ENCODE peak calls at places on chromosomes 2 and 18, in nine cellular contexts. Y is GM23248, W is OCI-LY7, A is PC-9, N is SK-N-SH, P is GM23338, D is hepatocyte, J is MM.1S, T is HCT116. F is an unnamed sample.
A peak's percentile ranks its signal among the peaks of the same experiment; 100 is the strongest.

GRCh38 chr2:215652432-215652831 is 216.6 kb upstream of the FN1 start:
- DNase-seq in Y (peak; percentile 85), W (no peak), A (no peak), N (no peak), P (no peak), D (no peak), J (no peak), T (no peak), F (no peak)

GRCh38 chr2:36277146-36277808 is 78.3 kb upstream of the CRIM1 start:
- DNase-seq in Y (peak; percentile 85), W (no peak), A (peak; percentile 88), N (no peak), P (no peak), D (no peak), J (no peak), T (peak; percentile 12), F (peak; percentile 90)

GRCh38 chr18:36441872-36442271 is 144.4 kb downstream of the FHOD3 start:
- DNase-seq in Y (peak; percentile 79), W (no peak), A (peak; percentile 34), N (no peak), P (no peak), D (no peak), J (no peak), T (no peak), F (peak; percentile 12)

GRCh38 chr18:39345321-39345720 is 1779.7 kb upstream of the CELF4 start:
- DNase-seq in Y (no peak), W (no peak), A (no peak), N (no peak), P (no peak), D (no peak), J (no peak), T (no peak), F (no peak)

GRCh38 chr2:170554278-170554955 is 160.7 kb upstream of the SP5 start:
- DNase-seq in Y (peak; percentile 75), W (no peak), A (no peak), N (no peak), P (no peak), D (no peak), J (no peak), T (no peak), F (peak; percentile 83)

GRCh38 chr2:234406085-234406484 is 90.8 kb downstream of the ARL4C start:
- DNase-seq in Y (no peak), W (peak; percentile 33), A (no peak), N (no peak), P (no peak), D (no peak), J (no peak), T (no peak), F (peak; percentile 25)

GRCh38 chr2:119431155-119431975 is at the start of gene TMEM37:
- DNase-seq in Y (peak; percentile 74), W (peak; percentile 44), A (peak; percentile 63), N (peak; percentile 85), P (peak; percentile 92), D (peak; percentile 95), J (peak; percentile 67), T (peak; percentile 28), F (peak; percentile 50)

GRCh38 chr2:158589303-158589702 is 132.6 kb downstream of the PKP4 start:
- DNase-seq in Y (no peak), W (no peak), A (no peak), N (no peak), P (no peak), D (no peak), J (no peak), T (no peak), F (no peak)

GRCh38 chr2:57497489-57498096 is 549.0 kb upstream of the VRK2 start:
- DNase-seq in Y (peak; percentile 81), W (peak; percentile 45), A (no peak), N (peak; percentile 35), P (peak; percentile 82), D (peak; percentile 82), J (peak; percentile 57), T (peak; percentile 41), F (peak; percentile 73)

GRCh38 chr2:187658952-187659525 is 104.8 kb upstream of the TFPI start:
- DNase-seq in Y (peak; percentile 35), W (peak; percentile 1), A (no peak), N (peak; percentile 11), P (peak; percentile 80), D (peak; percentile 15), J (no peak), T (peak; percentile 21), F (peak; percentile 51)

GRCh38 chr18:69838620-69839411 is 108.9 kb downstream of the CD226 start:
- DNase-seq in Y (no peak), W (peak; percentile 16), A (peak; percentile 38), N (peak; percentile 29), P (peak; percentile 81), D (no peak), J (no peak), T (peak; percentile 90), F (peak; percentile 61)

GRCh38 chr18:62126776-62127175 is 60.1 kb downstream of the PIGN start:
- DNase-seq in Y (no peak), W (no peak), A (no peak), N (no peak), P (no peak), D (no peak), J (no peak), T (no peak), F (peak; percentile 7)

GRCh38 chr2:128196026-128196822 is 105.2 kb downstream of the UGGT1 start:
- DNase-seq in Y (no peak), W (no peak), A (no peak), N (no peak), P (peak; percentile 31), D (peak; percentile 62), J (no peak), T (no peak), F (no peak)

GRCh38 chr2:20446280-20446916 is 476 bp upstream of the RHOB start:
- DNase-seq in Y (no peak), W (no peak), A (no peak), N (no peak), P (peak; percentile 41), D (no peak), J (no peak), T (no peak), F (no peak)

GRCh38 chr18:43563780-43564179 is 286.5 kb upstream of the SYT4 start:
- DNase-seq in Y (peak; percentile 55), W (peak; percentile 1), A (no peak), N (peak; percentile 40), P (peak; percentile 75), D (peak; percentile 59), J (peak; percentile 59), T (no peak), F (peak; percentile 38)

GRCh38 chr2:136051725-136052048 is 66.3 kb upstream of the DARS1 start:
- DNase-seq in Y (no peak), W (no peak), A (no peak), N (no peak), P (no peak), D (no peak), J (peak; percentile 27), T (no peak), F (no peak)
- H3K4me1 ChIP-seq in Y (no peaks in the 10 kb centered on the region), W (peaks cover 49% of the 10 kb centered on the region), A (no peaks in the 10 kb centered on the region), N (no peaks in the 10 kb centered on the region), P (no peaks in the 10 kb centered on the region), D (no peaks in the 10 kb centered on the region), J (peaks cover 27% of the 10 kb centered on the region), T (no peaks in the 10 kb centered on the region), F (no peaks in the 10 kb centered on the region)

GRCh38 chr2:88024509-88024908 is 8.2 kb upstream of the RNU2-63P start:
- DNase-seq in Y (no peak), W (no peak), A (no peak), N (no peak), P (peak; percentile 97), D (no peak), J (no peak), T (no peak), F (no peak)

GRCh38 chr2:88032070-88032702 is 15.8 kb upstream of the RNU2-63P start:
- DNase-seq in Y (peak; percentile 38), W (no peak), A (no peak), N (no peak), P (no peak), D (no peak), J (no peak), T (no peak), F (peak; percentile 31)

GRCh38 chr2:88027709-88028389 is 11.5 kb upstream of the RNU2-63P start:
- DNase-seq in Y (no peak), W (no peak), A (no peak), N (no peak), P (no peak), D (no peak), J (no peak), T (no peak), F (no peak)

DNA sequence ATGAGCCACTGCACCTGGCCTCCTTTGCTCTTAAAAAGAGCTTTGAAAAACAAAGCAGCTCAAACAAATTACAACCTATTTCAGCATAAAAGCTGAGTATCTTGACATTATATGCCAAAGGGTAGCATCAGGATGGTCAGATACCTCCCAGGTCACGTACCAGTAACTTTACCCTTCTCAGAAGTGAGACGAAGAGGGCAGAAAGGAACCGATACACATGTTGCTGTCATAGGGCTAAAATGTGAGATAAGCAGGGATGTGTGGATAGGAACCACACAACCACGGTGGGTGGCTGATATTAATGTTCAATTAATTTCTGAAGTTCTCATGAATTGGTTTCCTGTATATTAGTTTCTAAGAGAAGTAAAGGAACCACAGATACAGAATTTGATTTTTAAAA is 12.6 kb upstream of the RNU2-63P start:
- DNase-seq in Y (no peak), W (no peak), A (no peak), N (no peak), P (no peak), D (no peak), J (no peak), T (no peak), F (no peak)
- H3K9me2 ChIP-seq in Y (no peaks in the 10 kb centered on the region), W (no peaks in the 10 kb centered on the region), A (peaks cover 4% of the 10 kb centered on the region), N (no peaks in the 10 kb centered on the region), P (peaks cover 10% of the 10 kb centered on the region), D (no peaks in the 10 kb centered on the region), J (no peaks in the 10 kb centered on the region), T (no peaks in the 10 kb centered on the region), F (no peaks in the 10 kb centered on the region)

GRCh38 chr2:134137182-134137595 is 116.7 kb upstream of the MGAT5 start:
- DNase-seq in Y (peak; percentile 73), W (no peak), A (no peak), N (no peak), P (no peak), D (no peak), J (peak; percentile 42), T (no peak), F (peak; percentile 11)
- H2AFZ ChIP-seq in Y (peak overlapping the region; percentile 28), W (no peak overlapping the region), A (no peak overlapping the region), N (peak overlapping the region; percentile 60), P (no peak overlapping the region), D (no peak overlapping the region), J (no peak overlapping the region), T (no peak overlapping the region), F (no peak overlapping the region)

GRCh38 chr18:7856099-7856498 is 289.0 kb downstream of the PTPRM start:
- DNase-seq in Y (peak; percentile 10), W (no peak), A (peak; percentile 65), N (no peak), P (no peak), D (no peak), J (no peak), T (no peak), F (peak; percentile 62)

GRCh38 chr18:7857562-7857961 is 290.4 kb downstream of the PTPRM start:
- DNase-seq in Y (no peak), W (no peak), A (no peak), N (no peak), P (no peak), D (no peak), J (no peak), T (no peak), F (no peak)

GRCh38 chr18:7855051-7855450 is 287.9 kb downstream of the PTPRM start:
- DNase-seq in Y (no peak), W (no peak), A (no peak), N (no peak), P (no peak), D (no peak), J (no peak), T (no peak), F (no peak)

GRCh38 chr18:7855671-7856070 is 288.6 kb downstream of the PTPRM start:
- DNase-seq in Y (no peak), W (no peak), A (no peak), N (no peak), P (no peak), D (no peak), J (no peak), T (no peak), F (no peak)

GRCh38 chr18:7856733-7857132 is 289.6 kb downstream of the PTPRM start:
- DNase-seq in Y (peak; percentile 13), W (no peak), A (peak; percentile 74), N (no peak), P (no peak), D (peak; percentile 19), J (no peak), T (peak; percentile 13), F (peak; percentile 19)
- H3K4me1 ChIP-seq in Y (peaks cover 16% of the 10 kb centered on the region), W (no peaks in the 10 kb centered on the region), A (peaks cover 27% of the 10 kb centered on the region), N (no peaks in the 10 kb centered on the region), P (no peaks in the 10 kb centered on the region), D (no peaks in the 10 kb centered on the region), J (no peaks in the 10 kb centered on the region), T (no peaks in the 10 kb centered on the region), F (peaks cover 14% of the 10 kb centered on the region)

F was measured in PC-3.